ENCODE peak calls at places on chromosome 2, in seven cellular contexts. O is GM12865; V is naive thymus-derived CD8-positive, alpha-beta T cell; W is head of caudate nucleus; A is EL; R is HEK293T; N is uterus. G is an unnamed sample.

GRCh38 chr2:119723784-119724467 is 35.8 kb upstream of the PTPN4 start:
- DNase-seq in V (no peak), R (no peak), A (no peak), W (no peak), N (no peak), O (no peak), G (no peak)

GRCh38 chr2:62340981-62341624 is 145.2 kb downstream of the B3GNT2 start:
- DNase-seq in V (no peak), R (no peak), W (no peak), A (peak; percentile 25), N (peak; percentile 32), O (peak; percentile 82), G (no peak)

GRCh38 chr2:214401580-214401979 is 9.3 kb upstream of the VWC2L start:
- DNase-seq in A (peak; percentile 13), O (no peak), R (no peak), V (no peak), N (no peak), W (no peak), G (no peak)

GRCh38 chr2:4674007-4674406 is 970.6 kb downstream of the DCDC2C start:
- DNase-seq in N (no peak), V (no peak), W (no peak), R (no peak), O (no peak), A (no peak), G (no peak)

GRCh38 chr2:111072220-111072871 is 48.4 kb upstream of the BCL2L11 start:
- DNase-seq in V (no peak), R (no peak), W (no peak), N (no peak), O (no peak), A (peak; percentile 86), G (no peak)

GRCh38 chr2:207937818-207938217 is 87.5 kb downstream of the PLEKHM3 start:
- DNase-seq in N (no peak), V (no peak), R (no peak), O (no peak), A (no peak), W (no peak), G (no peak)

GRCh38 chr2:20091305-20091991 is 40.0 kb upstream of the LAPTM4A start:
- DNase-seq in V (no peak), O (no peak), R (no peak), N (peak; percentile 85), A (peak; percentile 98), W (no peak), G (peak; percentile 71)

GRCh38 chr2:70304501-70304900 is 2.6 kb upstream of the FAM136A start:
- DNase-seq in W (no peak), A (no peak), V (no peak), R (no peak), N (no peak), O (no peak), G (no peak)

GRCh38 chr2:151217343-151217742 is 44.3 kb downstream of the RBM43 start:
- DNase-seq in N (no peak), V (no peak), O (no peak), W (no peak), A (no peak), R (no peak), G (no peak)

GRCh38 chr2:238651306-238652052 is 196.4 kb upstream of the TWIST2 start:
- DNase-seq in N (no peak), R (no peak), V (no peak), W (no peak), O (no peak), A (no peak), G (peak; percentile 32)

GRCh38 chr2:172974762-172975161 is 100.9 kb upstream of the MAP3K20 start:
- DNase-seq in O (no peak), V (no peak), R (no peak), N (no peak), W (no peak), A (no peak), G (no peak)

GRCh38 chr2:145257931-145258330 is 738.0 kb upstream of the ZEB2 start:
- DNase-seq in N (no peak), V (no peak), O (no peak), R (no peak), A (no peak), W (no peak), G (no peak)

GRCh38 chr2:120066708-120067547 is 54.1 kb downstream of the EPB41L5 start:
- DNase-seq in A (no peak), V (no peak), W (peak; percentile 1), N (no peak), R (no peak), O (no peak), G (no peak)

GRCh38 chr2:207154556-207155179 is 11.1 kb downstream of the KLF7 start:
- DNase-seq in V (no peak), R (no peak), O (no peak), N (no peak), W (no peak), A (no peak), G (no peak)

GRCh38 chr2:64987001-64987962 is 1.9 kb upstream of the SLC1A4 start:
- DNase-seq in R (no peak), V (no peak), W (no peak), A (peak; percentile 38), N (no peak), O (peak; percentile 87), G (no peak)

GRCh38 chr2:181123798-181124217 is 143.4 kb downstream of the UBE2E3 start:
- DNase-seq in N (no peak), O (peak; percentile 94), R (no peak), W (no peak), V (peak; percentile 53), A (no peak), G (no peak)

GRCh38 chr2:239819974-239820555 is 205.1 kb downstream of the NDUFA10 start:
- DNase-seq in O (no peak), V (no peak), N (no peak), A (no peak), W (peak; percentile 49), R (no peak), G (peak; percentile 54)

GRCh38 chr2:174692256-174692830 is 71.9 kb downstream of the CHRNA1 start:
- DNase-seq in N (no peak), A (no peak), O (no peak), V (no peak), R (no peak), W (peak; percentile 92), G (no peak)

GRCh38 chr2:101418704-101419663 is 31.7 kb upstream of the CREG2 start:
- DNase-seq in V (peak; percentile 23), W (peak; percentile 71), R (peak; percentile 57), N (peak; percentile 36), A (peak; percentile 65), O (peak; percentile 63), G (peak; percentile 68)

GRCh38 chr2:200590090-200590489 is 4.3 kb downstream of the AOX1 start:
- DNase-seq in N (peak; percentile 51), A (peak; percentile 25), O (no peak), R (no peak), W (no peak), V (no peak), G (peak; percentile 78)

GRCh38 chr2:190698895-190699294 is 50.0 kb downstream of the NAB1 start:
- DNase-seq in R (no peak), V (no peak), O (no peak), A (no peak), W (peak; percentile 36), N (no peak), G (no peak)